ENCODE peak calls at places on chromosome 13, in nine cellular contexts. T is tibial artery; G is AG09309; M is CD4-positive, alpha-beta T cell; X is lower leg skin; O is nephron progenitor cell; N is right lobe of liver; Z is IMR-90; C is breast epithelium. F is an unnamed sample.

GRCh38 chr13:23289917-23290357 is 109.2 kb downstream of the SGCG start:
- DNase-seq in T (no peak), G (no peak), M (no peak), X (no peak), O (no peak), N (no peak), Z (peak), C (no peak), F (no peak)

GRCh38 chr13:109251958-109252357 is 534.4 kb downstream of the IRS2 start:
- DNase-seq in T (no peak), G (no peak), M (no peak), X (no peak), O (no peak), N (no peak), Z (no peak), C (no peak), F (no peak)

GRCh38 chr13:26538363-26539317 is 18.8 kb upstream of the WASF3 start:
- DNase-seq in T (peak), G (no peak), M (no peak), X (no peak), O (no peak), N (no peak), Z (no peak), C (no peak), F (no peak)

GRCh38 chr13:91017031-91017668 is 330.3 kb upstream of the MIR17HG start:
- DNase-seq in T (no peak), G (no peak), M (no peak), X (no peak), O (peak), N (no peak), Z (peak), C (no peak), F (peak)

GRCh38 chr13:26469602-26470001 is 87.9 kb upstream of the WASF3 start:
- DNase-seq in T (no peak), G (no peak), M (no peak), X (peak), O (no peak), N (no peak), Z (no peak), C (no peak), F (no peak)

GRCh38 chr13:39656325-39656677 is 839 bp downstream of the COG6 start:
- DNase-seq in T (no peak), G (no peak), M (no peak), X (no peak), O (no peak), N (no peak), Z (peak), C (no peak), F (no peak)

GRCh38 chr13:27113436-27113835 is 58.2 kb downstream of the USP12 start:
- DNase-seq in T (no peak), G (no peak), M (no peak), X (no peak), O (no peak), N (no peak), Z (no peak), C (no peak), F (no peak)

GRCh38 chr13:20350380-20350763 is 118.3 kb upstream of the GJB6 start:
- DNase-seq in T (no peak), G (no peak), M (no peak), X (no peak), O (no peak), N (no peak), Z (no peak), C (no peak), F (no peak)

GRCh38 chr13:60716296-60716695 is 319.3 kb downstream of the TDRD3 start:
- DNase-seq in T (no peak), G (no peak), M (no peak), X (no peak), O (no peak), N (no peak), Z (no peak), C (no peak), F (no peak)

GRCh38 chr13:99941086-99941485 is 30.5 kb downstream of the ZIC5 start:
- DNase-seq in T (no peak), G (no peak), M (no peak), X (no peak), O (no peak), N (peak), Z (no peak), C (no peak), F (no peak)

GRCh38 chr13:99930925-99931324 is 40.6 kb downstream of the ZIC5 start:
- DNase-seq in T (no peak), G (no peak), M (no peak), X (no peak), O (no peak), N (no peak), Z (no peak), C (no peak), F (no peak)

GRCh38 chr13:99932912-99933311 is 38.7 kb downstream of the ZIC5 start:
- DNase-seq in T (no peak), G (no peak), M (no peak), X (no peak), O (no peak), N (no peak), Z (no peak), C (no peak), F (no peak)

GRCh38 chr13:99931462-99931861 is 40.1 kb downstream of the ZIC5 start:
- DNase-seq in T (no peak), G (no peak), M (no peak), X (no peak), O (no peak), N (no peak), Z (no peak), C (no peak), F (no peak)

GRCh38 chr13:99935772-99936171 is 35.8 kb downstream of the ZIC5 start:
- DNase-seq in T (no peak), G (no peak), M (no peak), X (no peak), O (no peak), N (no peak), Z (no peak), C (no peak), F (no peak)
- TF ChIP-seq CTCF in T (no peak), G (no peak), M (no peak), X (no peak), O (no peak), N (no peak), Z (no peak), C (no peak), F (no peak)

GRCh38 chr13:111265701-111266035 is 54.8 kb upstream of the TEX29 start:
- DNase-seq in T (no peak), G (no peak), M (no peak), X (no peak), O (no peak), N (no peak), Z (no peak), C (no peak), F (no peak)

GRCh38 chr13:111262715-111263114 is 57.7 kb upstream of the TEX29 start:
- DNase-seq in T (no peak), G (no peak), M (no peak), X (no peak), O (no peak), N (no peak), Z (no peak), C (no peak), F (no peak)

GRCh38 chr13:111265006-111265700 is 55.3 kb upstream of the TEX29 start:
- DNase-seq in T (no peak), G (no peak), M (no peak), X (no peak), O (no peak), N (no peak), Z (no peak), C (no peak), F (no peak)

GRCh38 chr13:111262281-111262680 is 58.2 kb upstream of the TEX29 start:
- DNase-seq in T (no peak), G (no peak), M (no peak), X (no peak), O (no peak), N (no peak), Z (no peak), C (no peak), F (no peak)

GRCh38 chr13:111263566-111263965 is 56.9 kb upstream of the TEX29 start:
- DNase-seq in T (no peak), G (no peak), M (no peak), X (no peak), O (no peak), N (no peak), Z (no peak), C (no peak), F (no peak)
- TF ChIP-seq CTCF in T (no peak), G (no peak), M (no peak), X (no peak), O (no peak), N (no peak), Z (no peak), C (no peak), F (no peak)

DNA sequence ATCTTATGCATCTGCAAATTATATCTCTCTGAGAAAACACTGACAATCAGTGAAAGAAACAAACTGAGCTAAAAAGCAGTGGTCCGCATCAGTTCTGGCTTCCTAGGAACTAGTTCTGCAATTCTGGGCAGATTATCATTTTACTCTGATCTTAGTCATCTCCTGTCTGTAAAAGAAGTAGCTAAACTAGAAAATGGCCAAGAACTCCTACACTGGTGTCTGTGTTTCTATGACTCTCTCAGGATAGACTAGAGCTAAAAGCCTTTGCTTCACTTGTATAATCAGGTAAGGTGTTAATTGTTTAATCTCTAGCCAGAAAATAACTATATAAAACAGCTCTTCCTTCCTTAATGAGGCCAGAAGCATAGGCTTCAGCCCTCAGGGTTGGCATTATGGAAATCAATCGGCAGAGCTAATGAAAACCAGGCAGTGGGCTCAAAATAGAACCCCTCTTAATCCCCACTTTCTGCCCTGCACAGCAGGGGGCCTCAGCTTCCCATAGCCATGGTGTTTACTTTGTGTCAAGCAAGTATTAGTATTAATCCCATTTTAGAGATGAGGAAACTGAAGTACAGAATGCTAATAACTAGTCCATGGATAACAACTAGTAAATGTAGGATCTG is 459.2 kb downstream of the FGF14 start:
- DNase-seq in T (no peak), G (no peak), M (no peak), X (no peak), O (no peak), N (no peak), Z (no peak), C (no peak), F (no peak)
- TF ChIP-seq CTCF in T (no peak), G (no peak), M (no peak), X (no peak), O (no peak), N (no peak), Z (no peak), C (no peak), F (no peak)

DNA sequence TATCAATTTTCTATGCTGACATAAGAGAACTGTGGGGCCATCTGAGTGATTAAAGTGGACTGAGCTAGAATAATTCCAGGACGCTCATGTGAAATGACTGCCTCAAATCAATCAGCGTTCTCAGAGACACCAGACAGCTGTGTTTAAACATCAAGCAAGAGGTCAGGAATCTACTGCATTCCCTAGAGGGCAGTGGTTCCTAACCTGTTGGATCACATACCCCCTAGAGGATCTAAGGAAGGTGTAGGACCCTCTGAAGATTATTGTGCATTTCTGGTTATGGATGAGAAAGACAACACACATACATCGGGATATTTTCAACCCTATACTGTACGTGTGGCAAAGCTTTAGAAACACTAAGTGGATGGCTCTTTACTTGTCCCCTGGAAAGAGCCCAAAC is 51.8 kb upstream of the FREM2 start:
- DNase-seq in T (no peak), G (no peak), M (no peak), X (no peak), O (no peak), N (no peak), Z (no peak), C (no peak), F (no peak)
- TF ChIP-seq CTCF in T (no peak), G (no peak), M (no peak), X (no peak), O (no peak), N (no peak), Z (no peak), C (no peak), F (no peak)

DNA sequence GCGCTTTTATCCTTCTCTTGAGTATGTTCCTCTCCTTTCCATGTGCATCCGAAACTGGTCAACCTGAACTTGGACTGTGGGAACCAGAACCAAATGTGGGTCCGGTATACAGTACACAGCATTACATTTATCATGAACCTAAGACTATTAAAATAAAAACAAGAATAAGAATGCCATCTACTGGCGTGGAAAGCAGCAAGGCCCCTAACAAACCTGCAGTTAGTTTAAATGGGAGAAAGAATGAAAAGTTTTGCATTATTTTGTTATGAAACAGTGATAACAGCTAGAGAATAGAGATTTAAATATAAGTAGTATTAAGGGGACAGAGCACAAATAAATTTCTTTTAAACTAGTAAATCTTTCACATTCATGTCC is 159.5 kb downstream of the RBM26 start:
- DNase-seq in T (no peak), G (no peak), M (no peak), X (no peak), O (no peak), N (no peak), Z (no peak), C (no peak), F (no peak)
- TF ChIP-seq CTCF in T (no peak), G (no peak), M (no peak), X (no peak), O (no peak), N (no peak), Z (no peak), C (no peak), F (no peak)

GRCh38 chr13:100491164-100491847 is 97.3 kb downstream of the GGACT start:
- DNase-seq in T (peak), G (peak), M (no peak), X (no peak), O (no peak), N (no peak), Z (peak), C (no peak), F (no peak)
- TF ChIP-seq CTCF in T (no peak), G (peak), M (no peak), X (no peak), O (no peak), N (no peak), Z (no peak), C (no peak), F (no peak)

GRCh38 chr13:53405616-53406015 is 377.0 kb downstream of the OLFM4 start:
- DNase-seq in T (no peak), G (no peak), M (no peak), X (no peak), O (peak), N (no peak), Z (no peak), C (no peak), F (no peak)
- TF ChIP-seq CTCF in T (no peak), G (no peak), M (no peak), X (no peak), O (peak), N (no peak), Z (no peak), C (no peak), F (no peak)

DNA sequence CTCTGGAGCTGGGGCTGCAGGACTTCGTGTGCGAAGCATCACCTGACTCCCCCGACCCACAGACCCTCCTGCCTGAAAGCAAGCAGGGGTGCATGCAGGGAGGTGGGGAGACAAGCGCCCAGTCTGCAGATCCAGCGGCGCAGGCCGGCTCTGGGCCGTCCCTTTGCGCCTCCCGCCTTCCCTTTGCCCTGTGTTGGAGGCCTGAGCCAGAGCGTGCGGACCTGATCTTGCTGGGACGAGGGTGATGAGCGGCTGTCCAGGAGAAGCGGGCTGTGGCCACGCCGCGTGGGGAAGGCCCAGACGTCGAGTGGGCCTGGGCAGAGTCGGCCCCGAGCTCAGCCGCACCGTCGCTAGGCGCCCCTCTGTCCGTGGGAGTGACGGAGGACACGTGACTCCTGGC is 5.3 kb upstream of the GRTP1 start:
- DNase-seq in T (no peak), G (no peak), M (no peak), X (no peak), O (no peak), N (no peak), Z (no peak), C (no peak), F (no peak)
- TF ChIP-seq CTCF in T (no peak), G (no peak), M (no peak), X (no peak), O (no peak), N (no peak), Z (no peak), C (no peak), F (no peak)

F was measured in HL-60.